ENCODE peak calls at places on chromosomes 6 and 20, in eight cellular contexts. K is A549, Q is WTC11, D is SK-N-SH, R is endothelial cell of umbilical vein, B is HCT116, M is K562, S is GM12878. C is an unnamed sample.

GRCh38 chr6:148457137-148457842 is 114.7 kb downstream of the SASH1 start:
- DNase-seq in D (no peak), S (no peak), K (no peak), M (no peak), B (no peak), Q (no peak), R (peak; percentile 93), C (no peak)

GRCh38 chr20:63847374-63848002 is 13.8 kb upstream of the ABHD16B start:
- DNase-seq in S (no peak), B (no peak), D (no peak), K (no peak), M (peak; percentile 73), Q (peak; percentile 75), R (peak; percentile 61), C (peak; percentile 90)

GRCh38 chr6:46098678-46099077 is 31.1 kb upstream of the ENPP4 start:
- DNase-seq in Q (no peak), K (no peak), D (no peak), B (peak; percentile 51), S (no peak), R (peak; percentile 29), M (no peak), C (no peak)

GRCh38 chr6:120468486-120468885 is 865.8 kb downstream of the TBC1D32 start:
- DNase-seq in M (no peak), B (no peak), D (no peak), S (no peak), K (no peak), R (no peak), Q (no peak), C (no peak)

GRCh38 chr20:11890331-11891080 is 27.2 kb upstream of the BTBD3 start:
- DNase-seq in R (peak; percentile 95), K (peak; percentile 93), B (peak; percentile 78), S (peak; percentile 21), Q (peak; percentile 96), M (peak; percentile 65), D (peak; percentile 96), C (peak; percentile 93)

GRCh38 chr6:107304421-107305025 is 154.8 kb downstream of the PDSS2 start:
- DNase-seq in B (peak; percentile 48), S (no peak), K (no peak), M (no peak), R (no peak), Q (no peak), D (no peak), C (no peak)

GRCh38 chr6:72865467-72865866 is 243.6 kb downstream of the KCNQ5 start:
- DNase-seq in Q (no peak), M (no peak), K (no peak), R (no peak), D (no peak), B (no peak), S (no peak), C (no peak)

GRCh38 chr6:143206550-143206949 is 145.9 kb downstream of the AIG1 start:
- DNase-seq in B (no peak), K (no peak), Q (no peak), M (no peak), D (no peak), R (no peak), S (no peak), C (no peak)

GRCh38 chr6:10555625-10556309 is 34.6 kb downstream of the GCNT2 start:
- DNase-seq in M (no peak), B (no peak), R (peak; percentile 82), K (no peak), S (no peak), D (peak; percentile 65), Q (peak; percentile 67), C (no peak)

GRCh38 chr6:147390909-147391536 is 117.5 kb upstream of the SAMD5 start:
- DNase-seq in Q (no peak), R (peak; percentile 52), M (no peak), D (no peak), B (peak; percentile 21), S (no peak), K (peak; percentile 29), C (peak; percentile 45)

GRCh38 chr6:17432356-17432755 is 39.0 kb downstream of the CAP2 start:
- DNase-seq in M (no peak), Q (no peak), B (no peak), K (no peak), D (no peak), S (no peak), R (no peak), C (no peak)

GRCh38 chr6:84462697-84463096 is 235.3 kb upstream of the CEP162 start:
- DNase-seq in B (no peak), K (no peak), Q (no peak), S (no peak), R (peak; percentile 63), M (no peak), D (no peak), C (no peak)

GRCh38 chr6:136593748-136594490 is 43.7 kb upstream of the MAP7 start:
- DNase-seq in Q (no peak), K (peak; percentile 52), S (peak; percentile 94), D (no peak), M (no peak), B (peak; percentile 16), R (peak; percentile 97), C (peak; percentile 96)

GRCh38 chr6:30164714-30165113 is 1.4 kb downstream of the TRIM15 start:
- DNase-seq in B (no peak), K (no peak), D (no peak), S (no peak), R (no peak), M (no peak), Q (no peak), C (no peak)

GRCh38 chr20:63789836-63790571 is 41.1 kb downstream of the ZBTB46 start:
- DNase-seq in Q (no peak), K (no peak), S (no peak), B (no peak), R (no peak), M (no peak), D (no peak), C (no peak)

GRCh38 chr6:156748504-156748903 is 28.7 kb upstream of the ARID1B start:
- DNase-seq in B (no peak), K (no peak), R (no peak), D (no peak), M (no peak), Q (no peak), S (no peak), C (no peak)

GRCh38 chr6:139051396-139052070 is 23.0 kb downstream of the ABRACL start:
- DNase-seq in B (no peak), S (no peak), R (no peak), K (no peak), M (no peak), D (no peak), Q (no peak), C (no peak)

GRCh38 chr6:40474937-40475336 is 112.2 kb downstream of the LRFN2 start:
- DNase-seq in D (no peak), B (no peak), R (no peak), Q (peak; percentile 25), M (no peak), K (no peak), S (no peak), C (no peak)

GRCh38 chr6:145051661-145052060 is 683.7 kb downstream of the EPM2A start:
- DNase-seq in M (no peak), B (no peak), S (no peak), R (no peak), K (no peak), Q (no peak), D (no peak), C (peak; percentile 9)

GRCh38 chr20:23179766-23180403 is 93.8 kb upstream of the CD93 start:
- DNase-seq in R (peak; percentile 49), S (no peak), B (no peak), M (no peak), K (no peak), D (no peak), Q (no peak), C (no peak)

GRCh38 chr6:119384444-119384843 is 34.9 kb upstream of the MAN1A1 start:
- DNase-seq in M (no peak), Q (no peak), D (no peak), S (no peak), K (no peak), R (no peak), B (no peak), C (no peak)

GRCh38 chr20:41408131-41408789 is 41.6 kb upstream of the EMILIN3 start:
- DNase-seq in M (no peak), S (peak; percentile 48), R (no peak), D (no peak), B (no peak), Q (no peak), K (no peak), C (peak; percentile 88)

GRCh38 chr20:7806831-7807230 is 133.4 kb downstream of the HAO1 start:
- DNase-seq in S (no peak), D (no peak), Q (no peak), M (no peak), B (no peak), K (no peak), R (no peak), C (no peak)

GRCh38 chr20:4867036-4867435 is 134.3 kb downstream of the SLC23A2 start:
- DNase-seq in Q (no peak), D (no peak), B (no peak), K (no peak), M (no peak), S (no peak), R (no peak), C (no peak)
- TF ChIP-seq MAX in Q (no peak), D (no peak), B (no peak), K (no peak), M (no peak), S (no peak), R (no peak), C (no peak)

GRCh38 chr6:1598433-1598832 is 11.3 kb upstream of the FOXC1 start:
- DNase-seq in B (no peak), D (no peak), K (no peak), R (no peak), S (no peak), M (no peak), Q (no peak), C (no peak)
- TF ChIP-seq MAX in B (no peak), D (no peak), K (no peak), R (no peak), S (no peak), M (no peak), Q (no peak), C (no peak)

GRCh38 chr6:51554029-51554428 is 533.4 kb downstream of the PKHD1 start:
- DNase-seq in S (no peak), D (peak; percentile 17), B (no peak), Q (no peak), R (no peak), K (no peak), M (no peak), C (no peak)
- TF ChIP-seq MAX in S (no peak), D (no peak), B (no peak), Q (no peak), R (no peak), K (no peak), M (no peak), C (no peak)

GRCh38 chr20:37647946-37648345 is 45.9 kb upstream of the CTNNBL1 start:
- DNase-seq in Q (no peak), M (no peak), R (no peak), D (no peak), B (no peak), S (no peak), K (no peak), C (no peak)

GRCh38 chr20:37650661-37651060 is 43.2 kb upstream of the CTNNBL1 start:
- DNase-seq in R (no peak), K (no peak), D (no peak), Q (no peak), M (no peak), B (no peak), S (no peak), C (no peak)

GRCh38 chr20:37649017-37649416 is 44.8 kb upstream of the CTNNBL1 start:
- DNase-seq in K (no peak), D (no peak), R (peak; percentile 40), S (no peak), M (no peak), Q (no peak), B (no peak), C (no peak)

GRCh38 chr20:37649635-37650244 is 44.1 kb upstream of the CTNNBL1 start:
- DNase-seq in D (no peak), K (no peak), S (no peak), Q (no peak), R (no peak), M (no peak), B (no peak), C (no peak)

GRCh38 chr20:37651932-37652331 is 41.9 kb upstream of the CTNNBL1 start:
- DNase-seq in M (no peak), B (peak; percentile 36), D (peak; percentile 68), Q (peak; percentile 69), K (peak; percentile 43), R (peak; percentile 42), S (no peak), C (peak; percentile 69)
- TF ChIP-seq MAX in M (no peak), B (no peak), D (no peak), Q (no peak), K (no peak), R (no peak), S (no peak), C (no peak)